ENCODE peak calls at places on chromosome 18, in six cellular contexts. G is A549, B is SK-N-SH, S is K562, V is GM12878, A is HepG2. T is an unnamed sample.

GRCh38 chr18:906416-907170 is 1.9 kb downstream of the ADCYAP1 start:
- DNase-seq in G (no peak), S (no peak), V (no peak), A (no peak), B (peak), T (no peak)

GRCh38 chr18:41593276-41593675 is 361.8 kb upstream of the PIK3C3 start:
- DNase-seq in S (no peak), G (no peak), A (no peak), V (no peak), B (no peak), T (no peak)

GRCh38 chr18:79515331-79515730 is 119.6 kb downstream of the NFATC1 start:
- DNase-seq in G (no peak), V (no peak), S (no peak), B (no peak), A (no peak), T (no peak)

GRCh38 chr18:12597775-12598174 is 60.1 kb downstream of the SPIRE1 start:
- DNase-seq in S (no peak), G (peak), B (no peak), A (peak), V (no peak), T (peak)

GRCh38 chr18:78681396-78681795 is 298.2 kb upstream of the SALL3 start:
- DNase-seq in V (no peak), S (no peak), B (no peak), A (no peak), G (no peak), T (no peak)

GRCh38 chr18:21051615-21052014 is 60.0 kb downstream of the ROCK1 start:
- DNase-seq in B (no peak), V (no peak), A (no peak), G (no peak), S (no peak), T (no peak)

GRCh38 chr18:9998330-9998729 is 84.5 kb downstream of the VAPA start:
- DNase-seq in B (no peak), S (no peak), V (no peak), G (no peak), A (no peak), T (no peak)

GRCh38 chr18:59853380-59853779 is 46.4 kb upstream of the PMAIP1 start:
- DNase-seq in G (no peak), S (no peak), V (no peak), A (no peak), B (no peak), T (no peak)

GRCh38 chr18:7467708-7468466 is 99.2 kb upstream of the PTPRM start:
- DNase-seq in B (no peak), A (peak), S (peak), G (no peak), V (no peak), T (peak)

GRCh38 chr18:3409811-3410210 is 40.2 kb upstream of the TGIF1 start:
- DNase-seq in S (no peak), A (no peak), B (no peak), V (no peak), G (no peak), T (no peak)
- TF ChIP-seq USF2 in S (no peak), A (no peak), B (no peak), V (no peak), G (no peak), T (no peak)

GRCh38 chr18:70289351-70290330 is 796 bp downstream of the SOCS6 start:
- DNase-seq in V (no peak), G (no peak), A (no peak), S (peak), B (peak), T (peak)
- TF ChIP-seq SMC3 in V (no peak), G (no peak), A (no peak), S (no peak), B (no peak), T (no peak)

DNA sequence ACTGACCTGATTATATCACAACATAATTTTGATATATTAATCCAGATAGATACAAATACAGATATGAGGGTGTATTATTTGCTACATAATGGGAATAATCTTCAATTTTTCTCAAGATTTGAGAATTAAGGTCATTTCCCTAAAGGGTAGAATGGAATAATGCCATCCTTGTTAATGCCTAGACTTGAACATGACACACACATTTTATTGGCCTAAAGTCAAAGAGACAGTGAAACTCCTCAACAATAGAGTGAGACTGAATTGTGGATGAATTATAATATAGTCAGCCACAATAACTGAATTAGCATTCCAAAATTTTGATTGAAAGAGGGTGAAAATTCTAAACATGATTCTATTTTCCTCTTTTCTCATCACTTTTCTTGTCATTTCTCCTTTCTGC is 506.0 kb upstream of the CDH2 start:
- DNase-seq in S (no peak), B (no peak), V (no peak), G (no peak), A (no peak), T (no peak)
- TF ChIP-seq USF2 in S (no peak), B (no peak), V (no peak), G (no peak), A (no peak), T (no peak)

DNA sequence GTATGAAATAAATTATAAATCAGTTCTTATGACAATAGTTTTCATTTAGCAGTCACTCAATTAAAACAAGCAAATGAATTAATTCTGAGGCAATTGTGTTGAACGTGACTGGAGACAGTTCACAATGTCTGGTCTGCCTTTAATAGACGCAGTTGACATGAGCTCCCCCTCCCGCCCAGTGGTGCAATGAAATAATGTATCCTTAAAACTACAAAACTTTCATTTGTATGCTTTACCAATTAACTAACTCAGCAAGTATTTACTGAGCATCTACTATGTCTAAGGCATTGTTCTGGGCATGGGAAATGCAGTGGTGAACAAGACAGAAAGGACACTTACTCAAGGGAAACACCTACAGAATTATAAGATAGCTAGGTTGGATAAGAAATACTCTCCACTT is 3.5 kb upstream of the DSC2 start:
- DNase-seq in G (no peak), V (no peak), S (no peak), B (peak), A (no peak), T (no peak)
- TF ChIP-seq SMC3 in G (no peak), V (no peak), S (no peak), B (no peak), A (no peak), T (no peak)